ENCODE peak calls at places on chromosomes 7 and 10, in nine cellular contexts. G, H, U, K, Z, T, A, M and O are unnamed samples.

GRCh38 chr10:30435068-30435422 is 1.1 kb downstream of the MAP3K8 start:
- DNase-seq in M (peak), K (no peak), H (no peak), Z (no peak), T (no peak), G (peak), A (no peak), U (no peak), O (no peak)

GRCh38 chr10:69914373-69915268 is 112.9 kb downstream of the COL13A1 start:
- DNase-seq in K (peak), H (no peak), G (peak), T (peak), M (peak), Z (peak), A (peak), U (peak), O (peak)

GRCh38 chr7:151327659-151328058 is 14.0 kb upstream of the NUB1 start:
- DNase-seq in G (no peak), T (no peak), A (no peak), K (no peak), H (no peak), Z (no peak), M (no peak), U (no peak), O (no peak)

GRCh38 chr7:137001478-137001877 is 133.0 kb downstream of the CHRM2 start:
- DNase-seq in Z (no peak), U (no peak), H (no peak), T (no peak), G (no peak), A (no peak), K (no peak), M (no peak), O (no peak)

GRCh38 chr10:91668935-91669334 is 36.1 kb upstream of the PPP1R3C start:
- DNase-seq in U (no peak), T (no peak), G (no peak), Z (no peak), M (no peak), K (no peak), A (no peak), H (no peak), O (no peak)

GRCh38 chr10:72218756-72219155 is 2.7 kb upstream of the ASCC1 start:
- DNase-seq in U (no peak), M (no peak), Z (no peak), G (no peak), T (no peak), A (peak), H (no peak), K (no peak), O (no peak)

GRCh38 chr10:20215547-20216152 is 399.4 kb downstream of the PLXDC2 start:
- DNase-seq in K (no peak), A (no peak), U (no peak), Z (no peak), G (no peak), M (no peak), T (no peak), H (no peak), O (no peak)

GRCh38 chr10:115572740-115573455 is 479.7 kb downstream of the ATRNL1 start:
- DNase-seq in H (no peak), K (no peak), U (no peak), M (peak), T (no peak), A (no peak), Z (no peak), G (no peak), O (no peak)

GRCh38 chr10:14658331-14659122 is 116.2 kb downstream of the FAM107B start:
- DNase-seq in H (no peak), T (no peak), K (no peak), Z (no peak), A (no peak), U (no peak), G (no peak), M (no peak), O (no peak)

GRCh38 chr7:29285451-29285807 is 90.9 kb downstream of the CHN2 start:
- DNase-seq in U (peak), H (peak), M (no peak), Z (no peak), K (no peak), A (no peak), G (no peak), T (peak), O (no peak)

GRCh38 chr10:4359003-4359402 is 467.0 kb upstream of the AKR1E2 start:
- DNase-seq in U (no peak), Z (no peak), T (no peak), M (no peak), G (no peak), H (no peak), A (no peak), K (no peak), O (no peak)

GRCh38 chr7:20798081-20798693 is 11.5 kb upstream of the SP8 start:
- DNase-seq in M (peak), G (peak), K (no peak), H (no peak), U (no peak), T (peak), Z (peak), A (no peak), O (peak)

GRCh38 chr10:80442879-80443278 is 11.2 kb upstream of the TSPAN14 start:
- DNase-seq in U (no peak), G (no peak), Z (no peak), K (no peak), T (no peak), M (no peak), A (no peak), H (no peak), O (no peak)

GRCh38 chr10:95246582-95247051 is 44.2 kb downstream of the PDLIM1 start:
- DNase-seq in A (peak), K (peak), G (peak), H (no peak), U (peak), T (peak), Z (peak), M (peak), O (no peak)

GRCh38 chr10:117736655-117737054 is 194.1 kb downstream of the EMX2 start:
- DNase-seq in A (no peak), H (no peak), T (no peak), K (no peak), U (no peak), M (no peak), Z (no peak), G (no peak), O (peak)

GRCh38 chr7:41134873-41135250 is 568.0 kb downstream of the INHBA start:
- DNase-seq in T (no peak), G (no peak), H (no peak), A (no peak), U (no peak), M (no peak), Z (no peak), K (no peak), O (no peak)

GRCh38 chr7:16646427-16647081 is 573 bp downstream of the BZW2 start:
- DNase-seq in G (no peak), H (no peak), A (no peak), K (peak), Z (no peak), U (peak), T (no peak), M (peak), O (no peak)

GRCh38 chr10:90804354-90804753 is 53.5 kb downstream of the HTR7 start:
- DNase-seq in U (no peak), M (no peak), G (no peak), K (no peak), Z (no peak), T (no peak), H (no peak), A (no peak), O (no peak)